ENCODE peak calls at places on chromosomes 5 and 9, in five cellular contexts. R is A549, P is testis, X is esophagus squamous epithelium, T is IMR-90. D is an unnamed sample.

GRCh38 chr5:98064118-98064517 is 709.3 kb upstream of the RGMB start:
- DNase-seq in R (no peak), P (no peak), X (no peak), T (no peak), D (no peak)

GRCh38 chr9:100669968-100670367 is 92.1 kb downstream of the CAVIN4 start:
- DNase-seq in R (no peak), P (no peak), X (no peak), T (no peak), D (no peak)

GRCh38 chr5:4058899-4059298 is 463.3 kb downstream of the IRX1 start:
- DNase-seq in R (no peak), P (no peak), X (no peak), T (no peak), D (no peak)

GRCh38 chr5:90503596-90503995 is 25.8 kb downstream of the LYSMD3 start:
- DNase-seq in R (no peak), P (no peak), X (no peak), T (no peak), D (no peak)

GRCh38 chr9:135802876-135803419 is 101.0 kb downstream of the KCNT1 start:
- DNase-seq in R (no peak), P (no peak), X (no peak), T (no peak), D (no peak)

GRCh38 chr9:111610851-111611250 is 11.4 kb upstream of the PTGR1 start:
- DNase-seq in R (no peak), P (no peak), X (no peak), T (no peak), D (no peak)

GRCh38 chr5:170573660-170574059 is 69.8 kb downstream of the KCNIP1 start:
- DNase-seq in R (no peak), P (no peak), X (no peak), T (no peak), D (no peak)

GRCh38 chr9:15142903-15143534 is 164.0 kb downstream of the TTC39B start:
- DNase-seq in R (peak), P (no peak), X (no peak), T (peak), D (no peak)

GRCh38 chr9:136882109-136882946 is 4.0 kb upstream of the TRAF2 start:
- DNase-seq in R (peak), P (no peak), X (no peak), T (peak), D (no peak)

GRCh38 chr9:101485873-101486692 is 47.6 kb upstream of the RNF20 start:
- DNase-seq in R (peak), P (peak), X (no peak), T (peak), D (peak)

GRCh38 chr9:102205251-102205650 is 466.8 kb upstream of the GRIN3A start:
- DNase-seq in R (no peak), P (no peak), X (no peak), T (no peak), D (no peak)

DNA sequence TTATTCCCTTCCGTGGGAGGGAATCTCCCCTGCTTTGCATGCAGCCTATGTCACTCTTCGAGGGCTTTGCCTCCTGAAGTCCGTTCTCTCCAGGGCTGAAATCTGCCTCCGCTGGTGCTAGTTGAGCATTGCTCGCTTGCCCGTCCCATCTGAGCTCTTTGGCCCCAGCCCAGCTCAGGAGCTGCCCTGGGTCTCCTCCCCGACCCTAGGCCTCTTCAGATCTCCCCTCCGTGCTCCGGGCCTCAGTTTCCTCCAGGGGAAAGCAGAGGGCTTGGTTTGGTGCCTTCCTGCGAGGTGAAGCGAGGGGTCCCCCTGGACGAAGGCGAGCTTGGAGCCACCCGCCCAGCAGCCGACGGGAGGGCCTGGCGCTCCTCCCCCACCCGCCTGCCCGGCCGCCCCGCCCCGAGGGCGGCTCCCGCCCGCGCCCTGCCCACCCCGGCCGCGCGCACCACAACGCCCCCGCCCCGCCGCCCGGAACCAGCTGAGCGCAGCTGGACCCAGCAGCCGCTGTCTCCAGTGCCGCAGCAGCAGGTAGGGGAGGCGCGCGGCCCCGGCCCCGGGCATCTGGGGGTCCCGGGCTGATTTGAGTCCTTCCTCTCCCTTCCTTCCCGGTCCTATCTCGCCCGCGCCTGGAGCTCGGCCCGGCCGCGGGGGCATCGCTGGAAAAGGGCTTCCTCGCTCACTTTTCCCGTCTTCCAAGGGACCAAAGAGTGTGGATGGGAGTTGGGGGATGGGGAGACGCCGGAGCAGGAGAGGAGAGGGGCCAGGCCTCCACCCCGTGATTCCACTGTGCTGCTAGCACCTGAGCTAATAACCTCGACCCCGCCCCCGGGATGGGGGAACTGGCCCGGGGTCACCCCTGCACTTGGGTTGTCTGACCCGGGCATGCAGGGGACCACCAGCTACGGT is at the start of gene GSN:
- DNase-seq in R (peak), P (peak), X (no peak), T (peak), D (peak)
- TF ChIP-seq POLR2A in R (peak), P (peak), X (no peak), T (no peak), D (no peak)

GRCh38 chr9:18438300-18438925 is 35.5 kb upstream of the ADAMTSL1 start:
- DNase-seq in R (no peak), P (peak), X (no peak), T (peak), D (peak)

GRCh38 chr9:18438951-18439350 is 35.0 kb upstream of the ADAMTSL1 start:
- DNase-seq in R (no peak), P (no peak), X (no peak), T (no peak), D (no peak)

GRCh38 chr9:18442629-18443491 is 31.1 kb upstream of the ADAMTSL1 start:
- DNase-seq in R (peak), P (peak), X (no peak), T (peak), D (peak)

GRCh38 chr9:18441245-18441644 is 32.7 kb upstream of the ADAMTSL1 start:
- DNase-seq in R (no peak), P (no peak), X (no peak), T (peak), D (no peak)

GRCh38 chr9:18437315-18438200 is 36.4 kb upstream of the ADAMTSL1 start:
- DNase-seq in R (no peak), P (peak), X (no peak), T (peak), D (no peak)
- H3K4me3 ChIP-seq in R (no peak), P (no peak), X (no peak), T (no peak), D (no peak)

DNA sequence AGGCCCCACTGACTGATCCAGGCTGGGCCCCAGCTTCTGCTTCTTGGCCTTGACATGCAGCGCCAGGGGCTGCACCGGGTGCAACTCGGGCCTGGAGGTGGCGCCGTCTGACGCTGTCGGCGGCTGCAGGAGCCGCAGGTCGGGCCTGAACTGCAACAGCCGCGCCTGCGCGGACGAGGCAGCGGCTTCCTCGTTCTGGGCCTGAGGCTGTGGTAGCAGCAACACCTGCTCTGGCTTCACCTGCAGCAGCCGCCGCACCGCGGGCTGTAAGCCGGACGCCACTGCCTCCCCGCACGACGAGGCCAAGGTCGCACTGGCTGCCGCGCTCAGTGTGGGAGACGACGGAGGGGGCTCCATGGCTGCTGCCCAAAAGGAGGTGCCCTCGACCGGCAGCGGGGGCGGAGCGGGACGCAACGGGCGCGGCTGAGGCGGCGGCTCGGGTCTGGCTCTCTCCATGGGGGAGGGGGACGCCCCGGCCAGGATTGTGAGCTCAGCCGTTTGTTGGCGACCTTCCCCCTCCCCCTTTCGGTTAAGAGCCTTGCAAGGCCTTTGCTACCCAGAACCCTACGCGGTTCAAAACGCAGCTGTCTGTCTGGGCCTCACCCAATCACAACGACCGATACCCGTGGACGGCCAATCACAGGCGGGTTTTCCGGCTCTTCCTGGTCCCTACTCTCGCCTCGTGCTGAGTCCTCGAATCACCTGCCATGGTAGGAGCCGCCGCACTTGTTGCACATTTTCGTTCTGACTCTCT is 438 bp downstream of the SOX30 start:
- DNase-seq in R (no peak), P (peak), X (peak), T (no peak), D (peak)
- TF ChIP-seq POLR2A in R (no peak), P (no peak), X (no peak), T (no peak), D (no peak)

DNA sequence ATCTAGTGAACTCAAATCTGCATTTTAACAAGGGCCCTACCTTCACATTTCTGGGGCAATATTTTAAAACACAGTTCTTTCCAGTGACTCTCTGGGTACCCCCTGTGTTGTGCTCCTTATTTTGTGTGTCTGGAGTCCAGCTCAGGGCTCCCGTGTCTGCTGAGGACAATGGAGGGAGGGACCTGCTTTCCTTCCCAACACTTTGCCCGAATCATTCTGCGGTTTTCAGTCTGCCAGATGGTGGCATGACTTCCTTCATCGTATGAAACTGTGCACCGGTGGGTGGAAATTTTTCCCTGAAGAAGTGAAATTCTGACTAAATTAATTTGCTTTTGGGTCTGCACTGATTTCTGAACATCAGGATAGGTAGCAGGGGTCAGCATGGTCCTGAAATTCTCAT is 153.6 kb upstream of the CD180 start:
- DNase-seq in R (no peak), P (no peak), X (no peak), T (no peak), D (no peak)
- H3K4me3 ChIP-seq in R (no peak), P (no peak), X (no peak), T (no peak), D (no peak)

GRCh38 chr9:37465249-37466036 is at the start of gene ZBTB5:
- DNase-seq in R (peak), P (peak), X (peak), T (peak), D (peak)

GRCh38 chr9:37468620-37469019 is 3.4 kb upstream of the ZBTB5 start:
- DNase-seq in R (no peak), P (no peak), X (no peak), T (no peak), D (no peak)

GRCh38 chr9:37464426-37465248 is 613 bp downstream of the ZBTB5 start:
- DNase-seq in R (peak), P (peak), X (peak), T (peak), D (peak)

GRCh38 chr9:37464006-37464405 is 1.2 kb downstream of the ZBTB5 start:
- DNase-seq in R (no peak), P (no peak), X (no peak), T (no peak), D (no peak)

DNA sequence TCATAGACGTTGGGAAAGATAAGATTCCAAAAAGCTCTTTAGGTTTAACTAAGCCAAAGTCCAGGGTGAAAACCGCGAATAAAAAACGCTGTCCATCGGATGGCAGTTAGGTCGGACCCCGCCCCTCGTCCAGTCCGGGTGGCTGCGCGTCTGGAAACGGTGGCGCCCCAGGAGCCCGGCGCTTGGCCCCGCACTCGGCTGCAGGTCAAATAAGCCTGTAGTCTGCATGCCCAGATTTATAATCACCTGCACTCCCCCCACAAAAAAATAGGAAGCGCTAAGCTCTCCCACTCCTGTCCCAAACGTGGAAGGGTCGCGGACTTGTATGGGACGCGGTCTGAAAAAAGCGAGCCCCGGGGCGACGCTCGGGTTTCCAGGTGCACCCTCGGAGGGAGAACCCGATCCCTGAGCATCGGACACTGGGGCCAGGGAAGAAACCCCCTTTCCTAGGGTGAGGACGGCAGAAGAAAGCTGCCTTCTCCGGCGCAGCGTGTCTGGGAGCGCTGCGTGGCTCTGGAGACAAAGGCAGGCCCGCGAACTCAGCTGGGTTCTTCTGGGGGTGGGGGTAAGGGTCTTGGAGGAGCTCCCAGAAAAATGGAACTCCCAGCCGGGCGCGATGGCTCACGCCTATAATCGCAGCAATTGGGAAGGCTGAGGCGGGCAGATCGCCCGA is 923 bp upstream of the ZBTB5 start:
- DNase-seq in R (peak), P (peak), X (peak), T (no peak), D (peak)
- TF ChIP-seq POLR2A in R (peak), P (no peak), X (no peak), T (peak), D (no peak)

GRCh38 chr9:95083086-95083768 is 234.3 kb downstream of the FANCC start:
- DNase-seq in R (no peak), P (no peak), X (no peak), T (no peak), D (no peak)
- H3K4me3 ChIP-seq in R (no peak), P (no peak), X (no peak), T (no peak), D (no peak)

DNA sequence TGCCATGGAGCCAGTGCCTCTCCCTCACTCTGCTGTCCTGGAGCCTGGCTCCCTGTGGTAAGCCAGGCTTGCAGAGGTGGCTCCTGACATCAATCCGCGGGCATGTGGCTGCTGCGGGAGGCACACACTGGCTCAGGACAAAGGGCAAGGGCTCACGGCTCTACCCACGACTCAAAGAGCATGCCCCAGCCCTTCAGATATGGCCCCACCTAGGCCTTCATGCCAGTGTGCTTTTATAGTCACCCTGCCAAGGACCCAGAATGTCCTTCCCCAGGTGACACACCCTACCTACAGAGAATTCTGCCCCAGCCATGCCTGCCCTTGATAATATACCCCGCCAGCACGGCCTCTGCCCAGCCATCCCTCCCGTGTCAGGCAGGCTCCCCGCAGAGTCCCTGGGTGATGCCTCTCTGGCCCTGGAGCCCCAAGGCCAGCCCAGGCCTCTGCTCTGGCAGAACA is 1.6 kb downstream of the MGAT4B start:
- DNase-seq in R (no peak), P (no peak), X (no peak), T (no peak), D (peak)
- TF ChIP-seq POLR2A in R (no peak), P (no peak), X (no peak), T (no peak), D (no peak)

GRCh38 chr5:159073030-159073429 is 26.7 kb downstream of the EBF1 start:
- DNase-seq in R (no peak), P (no peak), X (no peak), T (no peak), D (no peak)

GRCh38 chr5:159071382-159071781 is 28.3 kb downstream of the EBF1 start:
- DNase-seq in R (no peak), P (no peak), X (no peak), T (no peak), D (no peak)

GRCh38 chr5:159061186-159061796 is 38.4 kb downstream of the EBF1 start:
- DNase-seq in R (no peak), P (peak), X (no peak), T (peak), D (peak)

GRCh38 chr5:159061834-159062530 is 37.7 kb downstream of the EBF1 start:
- DNase-seq in R (no peak), P (no peak), X (no peak), T (no peak), D (no peak)

GRCh38 chr5:159067201-159067600 is 32.5 kb downstream of the EBF1 start:
- DNase-seq in R (no peak), P (no peak), X (no peak), T (no peak), D (no peak)
- H3K4me3 ChIP-seq in R (no peak), P (no peak), X (no peak), T (no peak), D (no peak)

GRCh38 chr5:60521379-60522298 is 178.3 kb downstream of the DEPDC1B start:
- DNase-seq in R (no peak), P (no peak), X (no peak), T (no peak), D (no peak)
- TF ChIP-seq POLR2A in R (no peak), P (no peak), X (no peak), T (no peak), D (no peak)